ENCODE peak calls at places on chromosome 9, in five cellular contexts. T, L, J, R and W are unnamed samples.

GRCh38 chr9:92774274-92774673 is 9.6 kb upstream of the BICD2 start:
- DNase-seq in T (no peak), L (no peak), J (no peak), R (no peak), W (no peak)

GRCh38 chr9:116238225-116238624 is 84.6 kb downstream of the PAPPA start:
- DNase-seq in T (no peak), L (no peak), J (no peak), R (no peak), W (no peak)

GRCh38 chr9:136678624-136679023 is 8.6 kb downstream of the AGPAT2 start:
- DNase-seq in T (no peak), L (no peak), J (no peak), R (no peak), W (no peak)

GRCh38 chr9:77158772-77159513 is 18.4 kb upstream of the VPS13A start:
- DNase-seq in T (no peak), L (no peak), J (no peak), R (no peak), W (no peak)

GRCh38 chr9:79581794-79582193 is 10.0 kb downstream of the TLE4 start:
- DNase-seq in T (peak), L (no peak), J (no peak), R (peak), W (no peak)

GRCh38 chr9:35834260-35835215 is 5.5 kb downstream of the TMEM8B start:
- DNase-seq in T (no peak), L (no peak), J (no peak), R (no peak), W (no peak)

GRCh38 chr9:84382728-84383127 is 42.2 kb upstream of the SLC28A3 start:
- DNase-seq in T (no peak), L (no peak), J (no peak), R (no peak), W (no peak)

GRCh38 chr9:137161558-137162483 is 8.0 kb downstream of the LRRC26 start:
- DNase-seq in T (no peak), L (no peak), J (no peak), R (no peak), W (no peak)

GRCh38 chr9:127142931-127143464 is 20.6 kb upstream of the ANGPTL2 start:
- DNase-seq in T (no peak), L (no peak), J (no peak), R (no peak), W (no peak)

GRCh38 chr9:85505612-85506011 is 236.1 kb downstream of the AGTPBP1 start:
- DNase-seq in T (no peak), L (no peak), J (no peak), R (no peak), W (no peak)

GRCh38 chr9:79008916-79009315 is 562.8 kb upstream of the TLE4 start:
- DNase-seq in T (no peak), L (no peak), J (no peak), R (no peak), W (no peak)

GRCh38 chr9:84139296-84140100 is 158.9 kb downstream of the RMI1 start:
- DNase-seq in T (no peak), L (no peak), J (peak), R (peak), W (peak)

GRCh38 chr9:78044886-78045285 is 13.3 kb upstream of the GNAQ start:
- DNase-seq in T (no peak), L (no peak), J (no peak), R (no peak), W (no peak)

GRCh38 chr9:128495804-128496417 is 8.6 kb upstream of the GLE1 start:
- DNase-seq in T (no peak), L (no peak), J (no peak), R (no peak), W (no peak)

GRCh38 chr9:117415584-117415937 is 704 bp upstream of the ASTN2 start:
- DNase-seq in T (no peak), L (no peak), J (no peak), R (no peak), W (no peak)

GRCh38 chr9:73357607-73358006 is 205.9 kb downstream of the ANXA1 start:
- DNase-seq in T (no peak), L (no peak), J (no peak), R (no peak), W (no peak)

GRCh38 chr9:91835632-91836031 is 114.4 kb downstream of the ROR2 start:
- DNase-seq in T (no peak), L (no peak), J (no peak), R (no peak), W (no peak)

GRCh38 chr9:134176599-134176968 is 12.2 kb upstream of the RNU6ATAC start:
- DNase-seq in T (no peak), L (no peak), J (no peak), R (no peak), W (no peak)

GRCh38 chr9:130982636-130983282 is 26.2 kb upstream of the LAMC3 start:
- DNase-seq in T (no peak), L (no peak), J (no peak), R (no peak), W (no peak)

GRCh38 chr9:74729129-74729710 is 158.5 kb downstream of the TRPM6 start:
- DNase-seq in T (no peak), L (no peak), J (no peak), R (no peak), W (no peak)

GRCh38 chr9:83744206-83744605 is 36.4 kb upstream of the UBQLN1 start:
- DNase-seq in T (no peak), L (no peak), J (no peak), R (no peak), W (no peak)

GRCh38 chr9:100856238-100856637 is 172.3 kb upstream of the PLPPR1 start:
- DNase-seq in T (no peak), L (no peak), J (peak), R (no peak), W (no peak)

GRCh38 chr9:21413089-21414023 is 4.4 kb downstream of the IFNA8 start:
- DNase-seq in T (no peak), L (no peak), J (no peak), R (no peak), W (no peak)

GRCh38 chr9:18208166-18209059 is 265.5 kb upstream of the ADAMTSL1 start:
- DNase-seq in T (no peak), L (no peak), J (peak), R (no peak), W (no peak)